ENCODE peak calls at places on chromosomes 7 and 10, in four cellular contexts. H, B, L and R are unnamed samples. For H3K27me3, the result is how much of the 10 kb centered on the place peaks cover.

GRCh38 chr7:2001601-2002442 is 230.9 kb downstream of the MAD1L1 start:
- DNase-seq in H (no peak), B (no peak), L (no peak), R (no peak)

GRCh38 chr10:27474741-27475140 is 29.4 kb upstream of the RAB18 start:
- DNase-seq in H (no peak), B (no peak), L (no peak), R (no peak)

GRCh38 chr10:59019603-59020002 is 156.8 kb upstream of the PHYHIPL start:
- DNase-seq in H (no peak), B (no peak), L (no peak), R (no peak)

GRCh38 chr10:84269773-84270172 is 24.9 kb downstream of the RGR start:
- DNase-seq in H (no peak), B (no peak), L (no peak), R (no peak)

GRCh38 chr7:128168667-128169210 is 72.3 kb upstream of the LEP start:
- DNase-seq in H (peak), B (peak), L (no peak), R (no peak)

GRCh38 chr7:30740417-30741181 is 11.3 kb upstream of the INMT start:
- DNase-seq in H (peak), B (peak), L (peak), R (peak)

GRCh38 chr7:43083091-43083490 is 29.4 kb upstream of the HECW1 start:
- DNase-seq in H (no peak), B (no peak), L (no peak), R (no peak)

GRCh38 chr7:26900283-26900682 is 35.9 kb upstream of the SKAP2 start:
- DNase-seq in H (no peak), B (no peak), L (no peak), R (no peak)

DNA sequence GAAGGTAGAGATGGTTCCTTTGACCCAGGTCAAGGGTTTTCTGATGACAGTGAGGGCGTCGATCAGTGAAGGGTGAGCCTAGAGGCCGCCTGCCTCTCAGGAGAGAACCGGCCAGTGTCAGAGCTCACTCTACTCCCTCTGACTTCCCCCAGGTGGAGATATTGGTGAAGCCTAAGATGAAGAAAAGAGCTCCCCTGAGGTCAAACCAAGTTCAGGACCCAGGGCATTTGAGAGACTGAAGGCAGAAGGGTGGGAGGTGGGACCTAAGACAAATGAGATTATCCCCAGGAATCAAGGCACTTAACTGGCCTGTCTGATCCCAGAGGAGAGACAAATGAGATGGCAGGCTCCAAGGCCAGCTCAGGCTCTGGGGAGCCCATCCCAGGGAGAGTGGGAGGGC is 104.7 kb downstream of the CDH23 start:
- DNase-seq in H (no peak), B (no peak), L (no peak), R (no peak)
- H3K27me3 ChIP-seq in H (under half), B (under half), L (under half), R (under half)

GRCh38 chr7:157849726-157850125 is 512.9 kb downstream of the DNAJB6 start:
- DNase-seq in H (no peak), B (no peak), L (no peak), R (no peak)
- H3K27me3 ChIP-seq in H (under half), B (under half), L (under half), R (under half)

DNA sequence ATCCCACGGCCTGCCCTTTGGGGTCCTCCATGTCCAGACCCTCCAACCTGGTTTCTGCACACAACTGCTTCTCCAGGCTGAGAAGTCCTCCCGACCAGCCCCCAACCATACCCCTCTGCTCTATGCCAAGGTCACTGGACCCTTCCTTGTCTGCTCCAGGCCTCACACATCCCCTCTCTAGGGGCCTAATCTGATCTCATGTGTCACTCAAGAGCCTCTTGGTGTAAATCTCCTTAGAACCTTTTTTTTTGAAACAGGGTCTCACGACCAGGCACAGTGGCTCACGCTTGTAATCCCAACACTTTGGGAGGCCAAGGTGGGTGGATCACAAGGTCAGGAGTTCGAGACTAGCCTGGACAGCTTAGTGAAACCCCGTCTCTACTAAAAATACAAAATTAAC is 17.5 kb upstream of the SERPINE1 start:
- DNase-seq in H (no peak), B (no peak), L (no peak), R (no peak)
- H3K27me3 ChIP-seq in H (under half), B (under half), L (under half), R (under half)

DNA sequence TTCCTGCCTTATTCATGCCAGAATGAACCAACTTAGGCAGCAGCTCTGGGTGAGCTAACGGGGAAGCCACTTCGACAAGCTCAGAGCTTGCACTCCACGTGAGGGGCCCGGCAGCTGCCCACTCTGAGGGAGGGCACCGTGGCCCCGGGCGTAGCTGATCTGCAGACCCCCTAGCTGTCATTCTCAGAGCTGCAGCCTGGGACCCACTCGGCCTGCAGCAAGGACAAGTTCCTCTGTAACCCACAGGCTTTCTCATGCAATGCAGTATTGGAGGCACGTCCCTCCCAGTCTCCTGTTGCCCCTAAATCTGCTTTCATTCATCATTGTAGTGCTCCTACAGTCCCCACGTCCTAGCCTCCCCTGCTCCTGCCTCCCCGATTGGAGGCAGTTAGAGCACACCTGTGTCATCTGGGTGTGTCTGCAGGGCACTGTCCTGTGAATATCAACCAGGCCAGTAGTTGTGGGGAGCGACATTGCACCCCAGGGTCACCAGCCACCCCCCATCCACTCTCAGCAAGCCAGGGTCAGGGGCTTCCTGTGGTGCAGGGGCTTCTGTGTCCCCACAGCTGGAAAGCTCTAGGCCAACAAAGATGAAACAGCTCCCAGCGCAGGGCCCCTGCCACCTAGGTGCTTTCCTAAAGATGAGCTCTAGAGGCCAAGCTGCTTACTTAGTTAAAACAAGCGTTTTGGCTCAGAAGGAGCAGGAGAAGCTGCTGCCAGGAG is 333.7 kb downstream of the ADARB2 start:
- DNase-seq in H (peak), B (no peak), L (no peak), R (no peak)
- H3K27me3 ChIP-seq in H (under half), B (under half), L (under half), R (under half)

DNA sequence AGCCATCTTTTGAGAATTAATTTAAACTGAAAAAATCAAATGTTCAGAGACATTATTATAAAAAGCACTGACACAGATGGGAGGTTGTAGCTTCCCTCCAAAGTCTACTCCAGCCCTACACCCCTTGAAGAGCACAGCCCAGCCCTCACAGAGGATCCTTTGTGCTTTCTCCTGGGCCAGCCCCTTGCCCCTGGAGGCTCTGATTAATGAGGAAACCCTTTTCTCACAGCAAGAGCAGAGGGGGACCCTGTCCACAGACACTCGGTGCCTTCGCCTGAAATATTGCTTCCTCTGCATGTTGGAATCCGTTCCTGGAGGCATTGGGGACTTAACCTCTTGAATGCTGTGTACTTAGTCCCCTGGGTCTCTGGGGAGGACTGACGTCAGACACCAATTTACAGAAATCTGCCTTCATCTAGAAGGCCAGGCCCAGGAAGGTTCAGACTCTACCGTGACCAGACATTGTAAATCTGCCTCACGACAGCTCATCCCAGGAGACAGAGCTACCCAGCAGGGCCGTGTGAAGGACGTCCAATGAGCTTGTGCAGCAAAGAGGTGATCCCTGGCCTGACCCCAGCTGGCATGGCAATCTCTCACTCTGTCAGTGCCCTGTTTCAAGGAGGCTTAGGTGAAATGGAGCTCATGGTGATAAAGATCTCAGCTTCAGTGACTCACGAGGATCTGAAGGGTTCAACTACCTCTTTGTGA is 8.1 kb upstream of the TMEM72 start:
- DNase-seq in H (no peak), B (no peak), L (no peak), R (no peak)
- H3K27me3 ChIP-seq in H (under half), B (under half), L (under half), R (under half)

GRCh38 chr10:48572414-48572813 is 32.5 kb downstream of the ARHGAP22 start:
- DNase-seq in H (no peak), B (no peak), L (no peak), R (no peak)

GRCh38 chr10:48568546-48568945 is 36.3 kb downstream of the ARHGAP22 start:
- DNase-seq in H (no peak), B (no peak), L (no peak), R (no peak)

GRCh38 chr10:48568131-48568530 is 36.7 kb downstream of the ARHGAP22 start:
- DNase-seq in H (no peak), B (no peak), L (no peak), R (no peak)

GRCh38 chr10:48564466-48565150 is 40.3 kb downstream of the ARHGAP22 start:
- DNase-seq in H (no peak), B (no peak), L (no peak), R (no peak)

GRCh38 chr10:48567346-48567745 is 37.5 kb downstream of the ARHGAP22 start:
- DNase-seq in H (no peak), B (no peak), L (no peak), R (no peak)
- H3K27me3 ChIP-seq in H (under half), B (under half), L (under half), R (under half)

GRCh38 chr7:23474829-23475578 is 4.7 kb upstream of the IGF2BP3 start:
- DNase-seq in H (no peak), B (no peak), L (peak), R (no peak)

GRCh38 chr7:23477170-23477525 is 6.9 kb upstream of the IGF2BP3 start:
- DNase-seq in H (no peak), B (no peak), L (no peak), R (no peak)

GRCh38 chr7:23476286-23477169 is 6.2 kb upstream of the IGF2BP3 start:
- DNase-seq in H (no peak), B (no peak), L (no peak), R (no peak)

GRCh38 chr7:23475579-23475844 is 5.2 kb upstream of the IGF2BP3 start:
- DNase-seq in H (no peak), B (no peak), L (no peak), R (no peak)

DNA sequence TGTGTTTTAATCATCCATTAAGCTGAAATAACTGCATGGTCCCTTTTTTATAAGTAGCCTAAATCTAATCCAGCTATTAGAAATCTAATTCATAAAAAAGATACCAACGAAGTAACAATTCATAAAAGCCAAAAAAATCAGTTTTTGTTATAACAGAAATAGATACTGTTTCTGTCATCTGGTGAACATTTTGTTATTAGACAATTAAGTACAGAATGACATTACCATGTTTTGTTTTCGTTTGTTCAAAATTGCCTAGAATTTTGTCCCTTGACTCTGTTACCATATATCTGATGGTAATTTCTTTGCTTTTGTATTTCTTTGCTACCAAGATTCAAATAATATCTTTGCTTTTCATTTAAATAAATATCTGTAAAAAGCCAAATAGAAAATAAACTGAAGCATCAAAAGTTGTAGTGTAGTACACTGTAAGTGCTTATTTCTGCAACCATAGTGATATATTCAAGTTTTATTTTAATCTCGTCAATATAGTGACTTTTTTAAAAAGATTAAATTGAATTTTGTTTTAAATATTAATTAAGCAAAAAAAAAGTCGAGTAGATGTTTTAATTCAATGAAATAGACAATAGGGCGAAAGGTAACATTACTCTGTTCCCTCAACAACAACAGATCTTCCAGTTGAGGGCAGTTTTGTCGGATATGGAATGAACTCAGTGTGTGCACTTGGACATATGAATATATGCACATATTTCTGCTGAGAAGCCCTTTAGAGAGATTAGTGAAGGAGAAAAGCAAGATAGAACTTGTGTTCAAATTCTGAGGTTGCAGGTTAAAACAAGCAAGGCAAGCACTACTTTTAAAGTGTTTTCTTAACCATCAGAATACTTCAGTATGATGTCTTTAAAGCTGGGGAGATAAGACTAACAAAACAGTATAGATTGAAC is 7.9 kb upstream of the IGF2BP3 start:
- DNase-seq in H (no peak), B (no peak), L (no peak), R (no peak)
- H3K27me3 ChIP-seq in H (under half), B (under half), L (half or more), R (under half)